ENCODE peak calls at places on chromosome X, in nine cellular contexts. Q is GM20000; P is cardiac muscle cell; V is epithelial cell of proximal tubule; Z is CD8-positive, alpha-beta T cell; B is IMR-90; W is left ventricle myocardium inferior; X is uterus; U is pancreas. K is an unnamed sample.
A peak's percentile ranks its signal among the peaks of the same experiment; 100 is the strongest.

GRCh38 chrX:115940888-115941332 is 229.6 kb upstream of the AGTR2 start:
- DNase-seq in Q (no peak), P (peak; percentile 27), V (no peak), Z (no peak), B (peak; percentile 45), W (no peak), X (peak; percentile 83), U (peak; percentile 82), K (peak; percentile 4)

GRCh38 chrX:9873952-9874351 is 87.7 kb downstream of the SHROOM2 start:
- DNase-seq in Q (peak; percentile 51), P (peak; percentile 31), V (no peak), Z (peak; percentile 28), B (peak; percentile 49), W (no peak), X (no peak), U (no peak), K (no peak)

GRCh38 chrX:78658851-78659744 is at the start of gene RTL3:
- DNase-seq in Q (no peak), P (no peak), V (no peak), Z (peak; percentile 13), B (peak; percentile 78), W (no peak), X (no peak), U (no peak), K (no peak)

GRCh38 chrX:24647257-24648058 is at the start of gene PCYT1B:
- DNase-seq in Q (peak; percentile 7), P (peak; percentile 96), V (no peak), Z (peak; percentile 67), B (peak; percentile 49), W (peak; percentile 35), X (peak; percentile 64), U (no peak), K (peak; percentile 4)

GRCh38 chrX:40145001-40145631 is 47.4 kb upstream of the BCOR start:
- DNase-seq in Q (peak; percentile 23), P (no peak), V (no peak), Z (no peak), B (no peak), W (no peak), X (no peak), U (peak; percentile 70), K (no peak)

GRCh38 chrX:79162076-79162475 is 17.6 kb downstream of the GPR174 start:
- DNase-seq in Q (no peak), P (no peak), V (no peak), Z (no peak), B (no peak), W (no peak), X (no peak), U (no peak), K (no peak)

GRCh38 chrX:10098235-10098819 is 58.4 kb upstream of the CLCN4 start:
- DNase-seq in Q (peak; percentile 57), P (no peak), V (no peak), Z (peak; percentile 70), B (no peak), W (no peak), X (no peak), U (no peak), K (no peak)

GRCh38 chrX:13123857-13124345 is 79.5 kb upstream of the FAM9C start:
- DNase-seq in Q (no peak), P (no peak), V (no peak), Z (no peak), B (peak; percentile 85), W (no peak), X (no peak), U (no peak), K (no peak)

GRCh38 chrX:85221361-85221760 is 22.2 kb downstream of the SATL1 start:
- DNase-seq in Q (no peak), P (no peak), V (no peak), Z (no peak), B (no peak), W (no peak), X (no peak), U (no peak), K (no peak)

GRCh38 chrX:13009256-13009655 is 34.3 kb downstream of the TMSB4X start:
- DNase-seq in Q (no peak), P (no peak), V (no peak), Z (no peak), B (no peak), W (no peak), X (no peak), U (no peak), K (no peak)

GRCh38 chrX:129933700-129934099 is 27.7 kb downstream of the UTP14A start:
- DNase-seq in Q (no peak), P (no peak), V (no peak), Z (no peak), B (no peak), W (no peak), X (no peak), U (no peak), K (no peak)

GRCh38 chrX:101482296-101482695 is 3.0 kb upstream of the ARMCX4 start:
- DNase-seq in Q (no peak), P (no peak), V (no peak), Z (no peak), B (peak; percentile 46), W (no peak), X (no peak), U (no peak), K (no peak)

DNA sequence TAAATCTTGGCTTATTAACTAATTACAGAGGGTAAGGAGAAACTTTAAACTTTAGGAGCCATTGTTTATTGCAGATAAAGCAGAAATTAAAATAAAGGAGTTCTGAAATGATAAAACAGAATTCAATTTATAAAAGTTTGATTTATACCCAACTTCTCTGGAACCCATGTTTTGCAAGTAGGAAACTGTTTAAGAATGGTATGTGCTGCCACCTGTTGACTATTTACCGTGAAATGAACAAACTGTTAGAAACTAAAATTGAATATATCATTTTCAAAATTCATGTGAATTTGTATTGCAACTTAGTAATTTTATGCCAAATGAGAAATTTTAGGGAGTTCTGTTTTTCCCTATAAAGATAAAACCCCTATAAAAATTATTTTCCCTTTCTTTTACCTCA is 11.0 kb upstream of the TBC1D8B start:
- DNase-seq in Q (no peak), P (peak; percentile 6), V (no peak), Z (no peak), B (peak; percentile 14), W (no peak), X (no peak), U (no peak), K (no peak)
- TF ChIP-seq CTCF in Q (no peak), P (peak; percentile 27), V (peak; percentile 41), Z (no peak), B (peak; percentile 42), W (peak; percentile 47), X (peak; percentile 9), U (no peak), K (peak; percentile 22)

GRCh38 chrX:38335382-38335781 is 8.1 kb upstream of the RPGR start:
- DNase-seq in Q (no peak), P (no peak), V (no peak), Z (no peak), B (no peak), W (no peak), X (no peak), U (no peak), K (no peak)
- TF ChIP-seq CTCF in Q (no peak), P (peak; percentile 35), V (peak; percentile 31), Z (no peak), B (peak; percentile 13), W (peak; percentile 43), X (no peak), U (no peak), K (no peak)

DNA sequence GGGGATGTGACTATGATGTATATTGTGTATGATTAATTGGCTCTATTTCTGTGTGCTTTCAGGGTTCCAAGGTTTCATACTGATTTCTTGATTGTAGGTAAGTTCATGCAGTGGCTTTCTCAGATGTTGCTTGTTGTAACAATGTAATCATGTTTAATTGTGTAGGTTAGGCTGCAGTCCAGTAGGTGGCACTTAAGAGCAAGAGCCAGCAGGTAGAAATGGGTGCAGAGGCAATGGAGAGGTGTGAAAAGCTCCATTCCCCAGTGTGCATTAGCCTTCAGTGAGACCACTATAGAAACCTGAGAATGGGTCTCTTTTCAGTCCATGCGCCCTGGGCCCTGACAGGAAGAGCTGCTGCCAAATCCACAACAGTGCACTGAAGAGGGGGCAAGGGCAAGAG is 28.2 kb downstream of the DCAF12L2 start:
- DNase-seq in Q (no peak), P (no peak), V (no peak), Z (no peak), B (no peak), W (no peak), X (no peak), U (no peak), K (no peak)
- TF ChIP-seq CTCF in Q (no peak), P (no peak), V (peak; percentile 63), Z (no peak), B (no peak), W (no peak), X (no peak), U (no peak), K (peak; percentile 32)

DNA sequence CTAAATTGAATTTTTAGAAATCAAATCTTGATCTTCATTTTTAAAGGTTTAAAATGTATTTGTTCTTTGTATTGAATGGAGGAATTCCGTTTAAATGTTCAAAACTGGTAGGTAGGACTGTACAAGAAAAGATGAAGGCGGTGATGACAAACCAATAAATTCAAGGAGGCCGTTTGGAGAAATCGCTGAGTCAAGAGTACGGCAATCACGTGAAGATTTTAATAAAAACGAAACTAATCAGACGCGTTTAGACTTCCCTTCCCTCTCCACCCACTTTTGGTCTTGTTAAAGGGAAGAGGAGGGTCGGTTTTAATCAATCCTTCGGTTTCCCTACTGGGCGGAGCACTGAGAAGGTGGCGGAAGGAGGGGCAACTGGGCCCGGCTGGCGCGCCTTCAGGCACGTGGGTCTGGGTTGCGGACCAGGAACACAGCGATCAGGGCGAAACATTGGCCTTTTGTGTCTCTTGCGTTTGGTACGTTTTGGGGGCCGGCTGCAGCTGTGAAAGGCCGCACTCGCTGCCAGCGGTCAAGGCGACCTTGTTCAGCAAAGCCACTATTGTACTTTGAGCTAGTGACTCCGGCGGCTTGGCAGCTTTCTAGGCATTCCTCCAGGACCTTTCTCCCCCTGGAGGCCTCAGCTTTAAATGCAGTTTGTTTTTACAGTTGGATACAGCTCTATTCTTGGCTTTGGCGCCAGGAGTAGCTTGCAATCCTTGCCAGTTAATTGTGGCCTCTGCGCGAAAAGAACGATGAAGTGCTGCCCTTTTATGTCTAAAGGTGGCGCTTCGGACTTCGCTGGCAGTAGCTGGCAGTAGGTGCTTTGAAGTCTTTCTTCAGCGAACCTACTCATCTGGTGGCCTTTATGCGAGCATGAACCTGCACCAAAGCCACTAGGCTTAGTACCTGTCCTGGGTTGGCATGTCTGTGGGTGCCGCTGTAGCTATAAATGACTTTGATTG is 16.7 kb upstream of the LAMP2 start:
- DNase-seq in Q (peak; percentile 23), P (peak; percentile 82), V (peak; percentile 66), Z (peak; percentile 45), B (peak; percentile 69), W (peak; percentile 68), X (peak; percentile 75), U (peak; percentile 80), K (no peak)
- TF ChIP-seq CTCF in Q (peak; percentile 6), P (peak; percentile 61), V (peak; percentile 53), Z (peak; percentile 50), B (peak; percentile 56), W (peak; percentile 65), X (peak; percentile 29), U (peak; percentile 17), K (peak; percentile 53)

DNA sequence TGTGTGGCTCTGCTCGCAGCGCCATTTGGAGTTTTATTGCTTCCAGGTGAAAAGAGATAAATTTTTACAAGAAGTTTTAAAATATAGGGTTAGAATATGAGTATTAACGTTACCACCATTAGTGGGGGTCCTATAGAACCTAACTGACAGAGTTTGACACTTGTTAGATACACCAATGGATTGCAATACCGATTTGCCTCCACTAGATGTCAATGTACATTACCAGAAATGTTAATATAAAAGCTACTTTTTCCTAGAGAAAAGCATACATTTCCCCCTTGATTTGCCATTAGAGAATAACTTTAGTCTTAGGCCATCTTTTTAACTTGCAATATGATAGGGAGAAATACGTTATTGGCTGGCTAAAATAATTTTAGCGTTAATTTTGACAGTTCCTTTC is 108.4 kb downstream of the LINC00632 start:
- DNase-seq in Q (peak; percentile 1), P (peak; percentile 17), V (no peak), Z (no peak), B (peak; percentile 41), W (no peak), X (no peak), U (no peak), K (no peak)
- TF ChIP-seq CTCF in Q (no peak), P (peak; percentile 60), V (peak; percentile 48), Z (no peak), B (peak; percentile 57), W (peak; percentile 38), X (no peak), U (peak; percentile 27), K (peak; percentile 48)